ENCODE peak calls at places on chromosomes 1 and 21, in six cellular contexts. J is heart right ventricle, X is HS-27A, Y is AG08396, W is erythroblast, H is WTC11. M is an unnamed sample.

GRCh38 chr1:57024855-57025254 is 59.0 kb upstream of the C8B start:
- DNase-seq in Y (no peak), W (no peak), J (no peak), H (no peak), X (no peak), M (no peak)

GRCh38 chr1:234918216-234918841 is 210.3 kb downstream of the TOMM20 start:
- DNase-seq in J (peak), H (no peak), Y (no peak), X (no peak), W (no peak), M (no peak)

GRCh38 chr1:192763756-192764155 is 45.1 kb upstream of the RGS2 start:
- DNase-seq in Y (peak), J (no peak), X (peak), W (no peak), H (no peak), M (no peak)

GRCh38 chr1:211135342-211135950 is 1.5 kb upstream of the KCNH1 start:
- DNase-seq in W (peak), X (no peak), J (no peak), Y (peak), H (no peak), M (no peak)

GRCh38 chr1:115647919-115648597 is 6.3 kb downstream of the VANGL1 start:
- DNase-seq in J (no peak), W (peak), H (no peak), Y (no peak), X (no peak), M (no peak)

GRCh38 chr1:238409191-238409846 is 518.6 kb upstream of the ZP4 start:
- DNase-seq in Y (no peak), W (no peak), H (no peak), J (no peak), X (peak), M (no peak)

GRCh38 chr1:9836632-9836960 is 12.8 kb upstream of the CLSTN1 start:
- DNase-seq in H (no peak), J (no peak), W (no peak), X (no peak), Y (no peak), M (no peak)

GRCh38 chr1:111515291-111516007 is 12.0 kb upstream of the ADORA3 start:
- DNase-seq in W (no peak), X (no peak), J (peak), H (peak), Y (peak), M (peak)

GRCh38 chr1:177975588-177976495 is 6.0 kb upstream of the SEC16B start:
- DNase-seq in J (no peak), W (no peak), Y (peak), X (peak), H (no peak), M (no peak)

GRCh38 chr1:62312698-62313097 is 6.5 kb downstream of the KANK4 start:
- DNase-seq in J (no peak), Y (no peak), X (no peak), H (no peak), W (no peak), M (no peak)

GRCh38 chr21:25573409-25574206 is 33.7 kb downstream of the MRPL39 start:
- DNase-seq in J (no peak), W (peak), X (peak), Y (peak), H (no peak), M (no peak)

GRCh38 chr1:204149635-204150565 is 1.9 kb downstream of the ETNK2 start:
- DNase-seq in W (no peak), H (no peak), J (no peak), Y (no peak), X (no peak), M (peak)

GRCh38 chr1:119742193-119742592 is 26.5 kb downstream of the HMGCS2 start:
- DNase-seq in W (no peak), Y (peak), X (no peak), H (no peak), J (peak), M (no peak)

GRCh38 chr21:35940074-35940927 is 120.0 kb downstream of the SETD4 start:
- DNase-seq in W (peak), X (no peak), Y (peak), J (no peak), H (peak), M (peak)

GRCh38 chr1:64848812-64849211 is 103.9 kb downstream of the RAVER2 start:
- DNase-seq in H (no peak), Y (no peak), J (no peak), X (no peak), W (no peak), M (no peak)

GRCh38 chr1:94416901-94417701 is 1.1 kb upstream of the ABCD3 start:
- DNase-seq in J (no peak), H (no peak), Y (peak), X (peak), W (peak), M (peak)